ENCODE peak calls at places on chromosomes 6 and 20, in four cellular contexts. X is ovary, Y is lung, V is neural progenitor cell. E is an unnamed sample. For H3K36me3 and H3K27me3, the result is how much of the 10 kb centered on the place peaks cover.

GRCh38 chr20:6160736-6161135 is 37.9 kb upstream of the FERMT1 start:
- DNase-seq in X (no peak), Y (no peak), V (no peak), E (no peak)

GRCh38 chr6:154343473-154344308 is 12.9 kb downstream of the IPCEF1 start:
- DNase-seq in X (peak), Y (peak), V (peak), E (no peak)

GRCh38 chr6:137219664-137220252 is 573 bp upstream of the IFNGR1 start:
- DNase-seq in X (no peak), Y (no peak), V (no peak), E (no peak)

GRCh38 chr20:18314786-18315406 is 26.6 kb downstream of the ZNF133 start:
- DNase-seq in X (no peak), Y (no peak), V (no peak), E (no peak)

GRCh38 chr20:44765647-44766367 is 20.1 kb downstream of the KCNK15 start:
- DNase-seq in X (no peak), Y (no peak), V (no peak), E (no peak)

GRCh38 chr20:61753196-61753942 is 312.3 kb downstream of the TAF4 start:
- DNase-seq in X (no peak), Y (no peak), V (no peak), E (no peak)

GRCh38 chr6:148818939-148819575 is 72.2 kb downstream of the UST start:
- DNase-seq in X (no peak), Y (no peak), V (peak), E (no peak)

GRCh38 chr20:1478566-1478965 is 11.9 kb upstream of the NSFL1C start:
- DNase-seq in X (no peak), Y (no peak), V (no peak), E (no peak)

GRCh38 chr6:77123527-77123926 is 339.8 kb downstream of the HTR1B start:
- DNase-seq in X (no peak), Y (no peak), V (no peak), E (no peak)

GRCh38 chr6:153167026-153167891 is 36.2 kb upstream of the RGS17 start:
- DNase-seq in X (no peak), Y (no peak), V (no peak), E (no peak)

GRCh38 chr20:22160254-22160653 is 424.1 kb downstream of the FOXA2 start:
- DNase-seq in X (no peak), Y (no peak), V (no peak), E (no peak)

GRCh38 chr20:2742934-2743559 is 50.5 kb downstream of the EBF4 start:
- DNase-seq in X (peak), Y (peak), V (peak), E (no peak)

GRCh38 chr6:71665931-71666330 is 220.4 kb upstream of the RIMS1 start:
- DNase-seq in X (no peak), Y (no peak), V (no peak), E (no peak)

GRCh38 chr20:19729672-19730071 is 28.4 kb upstream of the RIN2 start:
- DNase-seq in X (no peak), Y (no peak), V (no peak), E (no peak)

GRCh38 chr20:51411867-51412266 is 130.7 kb downstream of the NFATC2 start:
- DNase-seq in X (no peak), Y (no peak), V (peak), E (no peak)

GRCh38 chr6:111113731-111114438 is 26.6 kb downstream of the SLC16A10 start:
- DNase-seq in X (peak), Y (no peak), V (peak), E (no peak)

GRCh38 chr6:15994814-15995459 is 133.9 kb upstream of the MYLIP start:
- DNase-seq in X (no peak), Y (no peak), V (no peak), E (no peak)

DNA sequence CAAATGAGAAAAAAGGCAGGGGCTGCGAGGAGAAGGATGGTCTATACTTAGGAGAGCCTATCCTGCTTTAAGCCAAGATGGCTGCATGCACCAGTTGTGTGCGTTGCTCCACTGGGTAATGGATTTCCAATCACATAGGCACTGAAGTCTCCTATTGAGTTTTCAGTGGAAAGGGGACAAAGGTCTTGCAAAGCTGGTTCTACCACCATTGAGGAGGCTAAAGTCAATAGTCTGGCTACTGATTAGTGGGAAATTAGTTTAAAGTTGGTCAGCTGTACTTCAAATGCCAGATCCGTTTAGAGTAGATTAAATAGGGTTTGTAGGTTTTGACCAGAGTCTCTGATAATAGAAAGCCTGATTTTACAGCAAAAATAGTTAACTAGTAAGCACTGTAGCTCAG is 104.9 kb downstream of the SESN1 start:
- DNase-seq in X (no peak), Y (no peak), V (no peak), E (no peak)
- H3K36me3 ChIP-seq in X (under half), Y (under half), V (under half), E (under half)

GRCh38 chr6:73081955-73082354 is 143.3 kb downstream of the KHDC1L start:
- DNase-seq in X (no peak), Y (no peak), V (peak), E (no peak)

GRCh38 chr6:73078908-73079610 is 146.2 kb downstream of the KHDC1L start:
- DNase-seq in X (no peak), Y (no peak), V (no peak), E (no peak)

GRCh38 chr6:73078333-73078732 is 147.0 kb downstream of the KHDC1L start:
- DNase-seq in X (no peak), Y (no peak), V (no peak), E (no peak)

GRCh38 chr6:73079611-73079955 is 145.7 kb downstream of the KHDC1L start:
- DNase-seq in X (no peak), Y (no peak), V (no peak), E (no peak)

GRCh38 chr6:73079978-73080377 is 145.3 kb downstream of the KHDC1L start:
- DNase-seq in X (no peak), Y (no peak), V (no peak), E (peak)
- H3K4me3 ChIP-seq in X (no peak), Y (no peak), V (no peak), E (no peak)

DNA sequence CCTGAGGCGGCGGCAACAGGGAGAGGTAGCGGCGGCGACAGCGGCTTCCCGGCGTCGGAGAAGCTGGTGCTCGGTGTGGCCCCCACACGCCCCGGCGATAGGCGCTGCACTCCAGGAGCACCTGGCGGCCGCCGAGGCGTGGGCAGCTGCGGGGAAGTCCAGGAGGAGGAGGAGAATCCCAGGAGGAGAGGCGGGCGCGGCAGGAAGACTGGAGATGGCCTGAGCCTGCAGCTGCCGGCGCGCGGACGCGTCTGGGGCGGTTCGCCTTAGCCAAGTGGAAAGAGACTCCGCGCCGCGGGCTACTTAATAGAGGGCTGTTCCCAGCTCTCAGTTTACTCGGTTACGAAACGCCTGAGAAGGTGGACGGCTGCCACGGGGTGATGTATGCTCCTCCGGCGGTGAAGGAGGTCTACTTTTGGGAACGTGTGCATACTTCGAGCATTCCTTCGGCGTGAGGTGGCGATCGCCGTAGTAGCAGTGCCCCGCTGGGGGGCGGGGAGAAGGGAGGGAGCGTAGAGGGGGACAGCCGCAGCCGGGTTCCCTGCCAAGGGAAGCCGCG is at the start of gene COL12A1:
- DNase-seq in X (peak), Y (peak), V (peak), E (peak)
- H3K27me3 ChIP-seq in X (under half), Y (under half), V (half or more), E (under half)

GRCh38 chr6:158501638-158502592 is 58.0 kb upstream of the TMEM181 start:
- DNase-seq in X (no peak), Y (no peak), V (no peak), E (no peak)

GRCh38 chr6:158502593-158502950 is 57.3 kb upstream of the TMEM181 start:
- DNase-seq in X (no peak), Y (no peak), V (no peak), E (no peak)

GRCh38 chr6:158503846-158504245 is 56.0 kb upstream of the TMEM181 start:
- DNase-seq in X (no peak), Y (no peak), V (no peak), E (no peak)

GRCh38 chr6:158505194-158505593 is 54.7 kb upstream of the TMEM181 start:
- DNase-seq in X (no peak), Y (no peak), V (no peak), E (no peak)

DNA sequence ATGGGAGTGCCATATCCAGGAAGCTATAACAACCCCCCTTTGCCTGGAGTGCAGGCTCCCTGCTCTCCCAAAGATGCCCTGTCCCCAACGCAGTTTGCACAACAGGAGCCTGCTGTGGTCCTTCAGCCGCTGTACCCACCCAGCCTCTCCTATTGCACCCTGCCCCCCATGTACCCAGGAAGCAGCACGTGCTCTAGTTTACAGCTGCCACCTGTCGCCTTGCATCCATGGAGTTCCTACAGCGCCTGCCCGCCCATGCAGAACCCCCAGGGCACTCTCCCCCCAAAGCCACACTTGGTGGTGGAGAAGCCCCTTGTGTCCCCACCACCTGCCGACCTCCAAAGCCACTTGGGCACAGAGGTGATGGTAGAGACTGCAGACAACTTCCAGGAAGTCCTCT is 56.7 kb upstream of the TMEM181 start:
- DNase-seq in X (no peak), Y (no peak), V (no peak), E (no peak)
- H3K36me3 ChIP-seq in X (under half), Y (under half), V (under half), E (under half)

GRCh38 chr6:146598785-146599405 is at the start of gene ADGB:
- DNase-seq in X (peak), Y (peak), V (peak), E (peak)
- H3K4me3 ChIP-seq in X (peak), Y (no peak), V (peak), E (no peak)

GRCh38 chr6:32865724-32866443 is 11.9 kb downstream of the PSMB9 start:
- DNase-seq in X (no peak), Y (no peak), V (no peak), E (no peak)
- H3K27me3 ChIP-seq in X (under half), Y (under half), V (under half), E (under half)